ENCODE peak calls at places on chromosomes 5 and 9, in four cellular contexts. T, R, S and C are unnamed samples.

GRCh38 chr9:110027624-110028023 is 180.3 kb downstream of the C9orf152 start:
- DNase-seq in T (no peak), R (no peak), S (peak; percentile 79), C (no peak)

GRCh38 chr5:54717870-54718269 is 200.3 kb downstream of the SNX18 start:
- DNase-seq in T (no peak), R (no peak), S (no peak), C (no peak)

GRCh38 chr9:12859704-12860251 is 85.0 kb downstream of the LURAP1L start:
- DNase-seq in T (peak; percentile 21), R (no peak), S (no peak), C (no peak)

GRCh38 chr9:107863406-107863805 is 373.8 kb upstream of the KLF4 start:
- DNase-seq in T (no peak), R (no peak), S (no peak), C (no peak)

GRCh38 chr5:45205403-45205961 is 396.7 kb downstream of the MRPS30 start:
- DNase-seq in T (no peak), R (no peak), S (no peak), C (peak; percentile 70)

GRCh38 chr5:67358186-67358585 is 161.6 kb upstream of the CD180 start:
- DNase-seq in T (no peak), R (no peak), S (no peak), C (no peak)

GRCh38 chr9:32854271-32854670 is 70.9 kb downstream of the TMEM215 start:
- DNase-seq in T (no peak), R (no peak), S (no peak), C (no peak)

GRCh38 chr5:68932830-68933434 is 160.9 kb upstream of the SLC30A5 start:
- DNase-seq in T (no peak), R (peak; percentile 50), S (no peak), C (peak; percentile 36)

GRCh38 chr5:52269853-52270252 is 517.9 kb upstream of the ITGA1 start:
- DNase-seq in T (no peak), R (no peak), S (no peak), C (no peak)

GRCh38 chr5:176296-176823 is 14.9 kb upstream of the LRRC14B start:
- DNase-seq in T (no peak), R (no peak), S (no peak), C (no peak)

GRCh38 chr5:172841-173251 is 18.4 kb upstream of the LRRC14B start:
- DNase-seq in T (no peak), R (no peak), S (no peak), C (peak; percentile 3)

GRCh38 chr5:173639-174600 is 17.4 kb upstream of the LRRC14B start:
- DNase-seq in T (no peak), R (no peak), S (no peak), C (no peak)

GRCh38 chr5:172421-172820 is 18.9 kb upstream of the LRRC14B start:
- DNase-seq in T (no peak), R (no peak), S (no peak), C (no peak)

DNA sequence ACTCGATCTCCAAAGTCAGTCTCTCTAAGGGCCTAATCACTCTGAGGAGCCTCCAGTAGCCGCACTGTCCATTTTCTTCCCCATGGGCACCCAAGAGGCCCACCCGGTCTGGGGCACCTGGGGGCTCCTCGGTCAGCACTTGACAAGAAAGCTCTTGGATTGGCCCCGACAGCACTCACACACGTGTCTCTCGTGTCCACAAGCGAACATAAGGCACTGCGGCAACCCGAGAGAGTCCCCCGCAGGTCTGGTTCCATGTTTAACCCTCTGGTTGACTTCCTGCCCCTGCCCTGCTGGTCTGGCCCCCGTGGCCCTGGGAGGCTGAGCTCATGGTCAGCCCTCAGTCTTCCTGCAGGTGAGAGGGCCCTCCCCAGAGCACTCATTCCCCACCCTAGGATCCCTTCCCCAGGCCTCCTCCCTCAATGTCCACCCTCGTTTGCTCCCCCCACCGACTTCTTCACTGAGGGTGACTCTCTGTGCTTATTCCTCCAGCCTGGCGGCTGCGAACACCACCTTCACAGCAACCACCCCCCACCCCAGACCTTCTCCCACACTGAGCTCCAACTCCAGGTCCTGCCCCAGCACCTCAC is 16.3 kb upstream of the LRRC14B start:
- DNase-seq in T (no peak), R (no peak), S (no peak), C (no peak)
- TF ChIP-seq HMGXB4 in T (no peak), R (no peak), S (no peak), C (no peak)

DNA sequence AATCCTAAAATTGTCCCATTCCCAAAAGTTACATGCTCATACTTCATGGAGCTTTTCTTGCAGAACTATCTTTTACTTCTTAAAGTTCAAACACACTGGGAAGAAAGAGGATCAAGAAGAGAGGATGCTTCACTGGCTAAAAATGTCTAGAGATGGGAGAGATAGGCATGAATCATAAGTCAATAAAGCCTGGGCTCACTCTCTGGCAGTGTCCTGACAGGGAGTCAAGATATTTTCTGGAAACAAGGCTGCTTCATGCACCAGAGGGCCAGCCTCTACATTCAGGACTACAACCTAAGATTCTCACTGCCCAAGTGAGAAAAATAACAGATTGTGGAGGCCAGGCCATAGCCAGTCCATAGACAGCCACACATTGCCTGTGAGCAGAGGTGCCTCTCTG is 1358.4 kb downstream of the EFNA5 start:
- DNase-seq in T (peak; percentile 10), R (no peak), S (no peak), C (no peak)
- TF ChIP-seq HMGXB4 in T (no peak), R (no peak), S (no peak), C (no peak)

DNA sequence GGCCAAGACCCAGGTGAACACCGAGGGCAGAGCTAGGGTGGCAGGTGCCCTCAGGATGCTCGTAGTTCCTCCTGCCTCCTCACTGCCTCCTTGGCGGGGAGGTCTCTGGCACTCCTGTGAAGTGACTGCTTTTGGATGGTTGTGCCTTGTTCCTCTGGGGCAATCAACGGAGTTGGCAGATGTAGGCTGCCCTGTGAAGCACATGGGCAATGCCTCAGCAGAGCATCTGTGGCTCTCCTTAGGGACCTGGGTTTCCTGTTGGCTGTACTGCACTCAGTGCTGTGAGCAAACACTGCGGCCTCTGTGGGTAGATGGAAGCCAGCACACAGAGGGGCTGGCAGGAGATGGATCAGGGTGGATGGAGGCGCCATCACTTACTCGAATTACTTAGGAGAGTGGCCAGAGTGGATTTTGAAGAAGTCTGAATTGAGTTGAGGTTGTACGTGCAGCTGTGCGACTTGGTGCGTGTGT is 71.4 kb upstream of the COL5A1 start:
- DNase-seq in T (no peak), R (no peak), S (no peak), C (no peak)
- TF ChIP-seq HMGXB4 in T (no peak), R (no peak), S (no peak), C (no peak)

GRCh38 chr9:119905706-119906105 is 536.5 kb upstream of the BRINP1 start:
- DNase-seq in T (no peak), R (no peak), S (peak; percentile 1), C (no peak)

GRCh38 chr9:119898316-119898715 is 529.1 kb upstream of the BRINP1 start:
- DNase-seq in T (no peak), R (no peak), S (no peak), C (no peak)

GRCh38 chr9:119907056-119907455 is 537.8 kb upstream of the BRINP1 start:
- DNase-seq in T (no peak), R (no peak), S (no peak), C (no peak)

GRCh38 chr9:119902611-119903010 is 533.4 kb upstream of the BRINP1 start:
- DNase-seq in T (no peak), R (no peak), S (no peak), C (no peak)
- TF ChIP-seq HMGXB4 in T (no peak), R (no peak), S (no peak), C (no peak)

GRCh38 chr9:29211681-29212589 is 1638.7 kb upstream of the C9orf72 start:
- DNase-seq in T (peak; percentile 56), R (no peak), S (peak; percentile 12), C (peak; percentile 72)

GRCh38 chr9:29212590-29213373 is 1639.5 kb upstream of the C9orf72 start:
- DNase-seq in T (peak; percentile 44), R (no peak), S (no peak), C (peak; percentile 50)

GRCh38 chr9:29214162-29214520 is 1640.9 kb upstream of the C9orf72 start:
- DNase-seq in T (peak; percentile 68), R (no peak), S (no peak), C (peak; percentile 72)

GRCh38 chr9:29214702-29215248 is 1641.5 kb upstream of the C9orf72 start:
- DNase-seq in T (peak; percentile 6), R (no peak), S (no peak), C (peak; percentile 44)

DNA sequence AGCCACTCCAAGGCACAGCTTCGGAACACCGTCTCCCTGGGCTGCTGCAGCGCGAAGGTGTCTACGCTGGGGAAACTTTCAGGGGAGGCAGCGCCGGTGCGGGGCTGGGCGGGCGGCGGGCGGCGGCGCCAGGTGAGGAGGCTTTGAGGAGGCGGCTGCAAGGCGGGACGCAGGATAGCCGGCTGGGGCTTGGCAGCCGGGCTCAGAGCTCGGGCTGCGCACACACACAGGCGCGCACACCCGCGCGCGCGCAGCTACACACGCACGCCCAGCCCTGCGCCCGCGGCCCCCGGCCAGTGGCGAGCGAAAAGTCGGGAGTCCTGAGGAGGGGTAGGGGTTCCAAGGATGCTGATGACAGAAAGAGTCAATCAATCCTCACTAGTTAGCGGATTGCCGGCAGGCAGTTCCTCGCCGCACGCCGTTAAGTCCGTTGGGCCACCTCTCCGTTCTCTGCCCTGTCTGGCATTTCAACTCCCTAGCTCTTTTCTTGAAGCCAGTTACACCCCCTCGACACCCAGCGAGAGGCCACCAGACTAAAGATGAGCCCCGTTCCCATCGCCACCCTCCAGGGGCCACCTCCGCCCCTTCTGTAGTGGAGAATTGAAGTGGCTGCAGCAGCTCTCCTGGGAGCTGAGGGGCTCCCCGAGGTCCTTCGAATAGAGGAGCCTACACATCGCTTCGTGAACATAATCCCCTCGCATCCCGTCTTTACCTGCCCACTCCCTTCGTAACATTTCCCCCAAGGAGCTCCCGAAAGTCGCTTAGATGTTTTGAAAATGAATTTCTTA is 1640.3 kb upstream of the C9orf72 start:
- DNase-seq in T (peak; percentile 50), R (no peak), S (no peak), C (peak; percentile 63)
- TF ChIP-seq HMGXB4 in T (no peak), R (no peak), S (no peak), C (peak; percentile 49)